ENCODE peak calls at places on chromosomes 3 and 15, in eight cellular contexts. L is Jurkat, Clone E6-1; I is stimulated activated CD4-positive, alpha-beta T cell treated with anti-CD3 and anti-CD28 coated beads, Interleukin-15, amount 100 ng/mL, for 24 hours; M is activated T-cell treated with anti-CD3 and anti-CD28 coated beads for 1 hour; A is activated naive CD4-positive, alpha-beta T cell treated with anti-CD3 and anti-CD28 coated beads, Interleukin-2, amount 10 ng/mL, durations not matched to agents 7 days and 5 days; E is stimulated activated effector memory CD8-positive, alpha-beta T cell treated with anti-CD3 and anti-CD28 coated beads, Interleukin-12 subunit alpha, Interleukin-12 subunit beta, amount 100 ng/mL, for 72 hours; G is cardiac fibroblast; X is NCI-H2081. C is an unnamed sample.

GRCh38 chr15:71747128-71748083 is 62.9 kb upstream of the NR2E3 start:
- DNase-seq in L (no peak), I (no peak), M (no peak), A (no peak), E (no peak), G (peak; percentile 41), X (no peak), C (no peak)

GRCh38 chr15:90097475-90097874 is 4.8 kb downstream of the IDH2 start:
- DNase-seq in L (peak; percentile 87), I (peak; percentile 71), M (peak; percentile 34), A (peak; percentile 82), E (peak; percentile 78), G (no peak), X (no peak), C (no peak)

GRCh38 chr3:159669024-159669476 is 319.6 kb upstream of the IL12A start:
- DNase-seq in L (no peak), I (no peak), M (no peak), A (no peak), E (no peak), G (peak; percentile 69), X (no peak), C (no peak)

GRCh38 chr3:195250473-195251251 is 20.3 kb downstream of the XXYLT1 start:
- DNase-seq in L (no peak), I (no peak), M (no peak), A (no peak), E (peak; percentile 49), G (peak; percentile 46), X (peak; percentile 15), C (no peak)

GRCh38 chr15:88284441-88285106 is 28.0 kb upstream of the NTRK3 start:
- DNase-seq in L (no peak), I (no peak), M (no peak), A (no peak), E (no peak), G (no peak), X (no peak), C (no peak)

GRCh38 chr3:126431103-126431534 is 36.4 kb downstream of the CFAP100 start:
- DNase-seq in L (no peak), I (no peak), M (no peak), A (no peak), E (no peak), G (no peak), X (no peak), C (no peak)

GRCh38 chr3:120908030-120908802 is at the start of gene STXBP5L:
- DNase-seq in L (peak; percentile 71), I (peak; percentile 78), M (peak; percentile 6), A (peak; percentile 61), E (peak; percentile 61), G (peak; percentile 83), X (peak; percentile 98), C (peak; percentile 25)

GRCh38 chr3:135622215-135622614 is 343.3 kb upstream of the PPP2R3A start:
- DNase-seq in L (no peak), I (no peak), M (no peak), A (no peak), E (no peak), G (no peak), X (no peak), C (no peak)

GRCh38 chr3:126025116-126025729 is 56.2 kb downstream of the ROPN1B start:
- DNase-seq in L (peak; percentile 9), I (no peak), M (no peak), A (no peak), E (peak; percentile 45), G (no peak), X (no peak), C (no peak)

GRCh38 chr3:66322436-66322835 is 101.6 kb downstream of the SLC25A26 start:
- DNase-seq in L (no peak), I (no peak), M (no peak), A (no peak), E (no peak), G (no peak), X (no peak), C (no peak)

GRCh38 chr15:40389824-40390595 is 7.5 kb downstream of the KNSTRN start:
- DNase-seq in L (no peak), I (no peak), M (no peak), A (no peak), E (no peak), G (no peak), X (no peak), C (no peak)

GRCh38 chr3:57597973-57598351 is 818 bp upstream of the ARF4 start:
- DNase-seq in L (no peak), I (no peak), M (peak; percentile 19), A (no peak), E (no peak), G (no peak), X (no peak), C (no peak)

GRCh38 chr15:101684384-101684783 is 32.2 kb upstream of the TM2D3 start:
- DNase-seq in L (no peak), I (no peak), M (no peak), A (no peak), E (no peak), G (peak; percentile 69), X (no peak), C (no peak)

GRCh38 chr15:68726246-68726645 is 94.4 kb downstream of the ANP32A start:
- DNase-seq in L (no peak), I (no peak), M (no peak), A (no peak), E (no peak), G (no peak), X (no peak), C (no peak)

GRCh38 chr3:165837801-165838200 is 578 bp upstream of the BCHE start:
- DNase-seq in L (no peak), I (no peak), M (no peak), A (no peak), E (no peak), G (no peak), X (no peak), C (no peak)

GRCh38 chr3:10185804-10186762 is 21.4 kb downstream of the IRAK2 start:
- DNase-seq in L (peak; percentile 81), I (no peak), M (no peak), A (no peak), E (no peak), G (peak; percentile 67), X (no peak), C (peak; percentile 63)

GRCh38 chr3:156676467-156677119 is 2.2 kb downstream of the TIPARP start:
- DNase-seq in L (no peak), I (no peak), M (no peak), A (no peak), E (no peak), G (peak; percentile 62), X (peak; percentile 27), C (peak; percentile 21)

GRCh38 chr15:83200589-83200988 is 7.0 kb downstream of the HDGFL3 start:
- DNase-seq in L (no peak), I (no peak), M (no peak), A (no peak), E (no peak), G (peak; percentile 18), X (no peak), C (no peak)

GRCh38 chr3:107718547-107718946 is 195.8 kb downstream of the BBX start:
- DNase-seq in L (no peak), I (no peak), M (no peak), A (no peak), E (no peak), G (no peak), X (no peak), C (no peak)

GRCh38 chr15:31036783-31037182 is 45.4 kb upstream of the MTMR10 start:
- DNase-seq in L (no peak), I (no peak), M (no peak), A (no peak), E (peak; percentile 18), G (no peak), X (no peak), C (no peak)

GRCh38 chr3:128228366-128228910 is 75.2 kb downstream of the EEFSEC start:
- DNase-seq in L (no peak), I (no peak), M (no peak), A (no peak), E (no peak), G (no peak), X (no peak), C (no peak)

GRCh38 chr3:190370369-190370768 is 17.6 kb upstream of the CLDN16 start:
- DNase-seq in L (no peak), I (no peak), M (no peak), A (no peak), E (no peak), G (no peak), X (no peak), C (no peak)

C was measured in HL-60.